ENCODE peak calls at places on chromosomes 4 and X, in nine cellular contexts. M, N, I, P, S, B, Z, X and C are unnamed samples.

GRCh38 chr4:127364397-127364796 is 268.4 kb upstream of the INTU start:
- DNase-seq in M (no peak), P (no peak), X (no peak), I (no peak), S (no peak), B (no peak), N (no peak), Z (no peak), C (peak)

GRCh38 chr4:85701881-85702321 is 227.0 kb downstream of the ARHGAP24 start:
- DNase-seq in M (no peak), I (no peak), X (no peak), B (no peak), P (no peak), Z (no peak), S (no peak), N (no peak), C (no peak)

GRCh38 chr4:155759372-155760252 is 791 bp downstream of the GUCY1B1 start:
- DNase-seq in I (no peak), M (no peak), N (no peak), X (no peak), S (peak), Z (no peak), B (peak), P (no peak), C (peak)

GRCh38 chr4:16896871-16897270 is 1.6 kb downstream of the LDB2 start:
- DNase-seq in N (no peak), S (no peak), X (no peak), P (no peak), I (peak), Z (no peak), B (no peak), M (no peak), C (no peak)

GRCh38 chr4:26088433-26088928 is 174.5 kb downstream of the SMIM20 start:
- DNase-seq in S (no peak), Z (no peak), M (peak), N (no peak), X (peak), I (peak), B (peak), P (no peak), C (peak)

GRCh38 chr4:73419106-73420038 is 15.3 kb downstream of the ALB start:
- DNase-seq in N (no peak), Z (no peak), I (no peak), X (no peak), S (no peak), M (no peak), B (no peak), P (no peak), C (no peak)

GRCh38 chrX:151698485-151698884 is 3.2 kb downstream of the PRRG3 start:
- DNase-seq in I (no peak), B (no peak), S (no peak), X (no peak), Z (no peak), M (no peak), N (no peak), P (no peak), C (no peak)

GRCh38 chr4:15836362-15836761 is 58.2 kb downstream of the CD38 start:
- DNase-seq in N (no peak), I (no peak), X (no peak), M (peak), S (no peak), B (no peak), P (no peak), Z (peak), C (peak)

GRCh38 chr4:96073446-96073845 is 233.6 kb downstream of the PDHA2 start:
- DNase-seq in I (no peak), N (no peak), X (no peak), Z (no peak), B (no peak), P (no peak), M (no peak), S (no peak), C (no peak)

GRCh38 chr4:148312996-148313490 is 129.2 kb downstream of the NR3C2 start:
- DNase-seq in I (no peak), X (no peak), M (no peak), P (no peak), B (no peak), Z (no peak), S (no peak), N (no peak), C (no peak)

GRCh38 chrX:115642895-115643530 is 82.0 kb downstream of the PLS3 start:
- DNase-seq in B (peak), S (peak), N (no peak), I (peak), Z (peak), P (no peak), X (peak), M (peak), C (peak)

GRCh38 chr4:150501983-150502382 is 80.0 kb upstream of the MAB21L2 start:
- DNase-seq in B (no peak), Z (no peak), M (no peak), S (no peak), N (no peak), I (no peak), X (no peak), P (no peak), C (no peak)

GRCh38 chrX:72009731-72010130 is 99.1 kb downstream of the NHSL2 start:
- DNase-seq in N (no peak), X (no peak), M (no peak), P (no peak), Z (no peak), B (no peak), I (no peak), S (no peak), C (no peak)

GRCh38 chr4:177308125-177308524 is 1.5 kb upstream of the NEIL3 start:
- DNase-seq in N (no peak), M (no peak), P (no peak), B (no peak), S (no peak), X (no peak), Z (no peak), I (peak), C (no peak)

GRCh38 chr4:7649741-7650531 is 215.2 kb upstream of the PSAPL1 start:
- DNase-seq in S (no peak), Z (peak), P (peak), N (peak), X (peak), I (peak), B (peak), M (peak), C (no peak)

GRCh38 chrX:11242704-11243103 is 50.5 kb upstream of the AMELX start:
- DNase-seq in X (no peak), B (no peak), Z (peak), S (no peak), I (no peak), N (no peak), M (no peak), P (no peak), C (no peak)

GRCh38 chr4:173211838-173212237 is 43.2 kb downstream of the GALNT7 start:
- DNase-seq in P (no peak), N (no peak), B (no peak), Z (peak), S (no peak), X (no peak), M (peak), I (peak), C (no peak)

GRCh38 chr4:38290360-38290759 is 330.2 kb downstream of the PTTG2 start:
- DNase-seq in N (no peak), M (no peak), X (no peak), B (no peak), I (no peak), Z (no peak), P (no peak), S (no peak), C (no peak)

GRCh38 chr4:95267081-95267480 is 281.7 kb downstream of the UNC5C start:
- DNase-seq in I (no peak), N (no peak), Z (peak), P (no peak), S (no peak), B (no peak), M (no peak), X (no peak), C (peak)

GRCh38 chrX:115460565-115460888 is 100.4 kb upstream of the PLS3 start:
- DNase-seq in N (no peak), S (no peak), P (no peak), M (no peak), I (no peak), X (no peak), Z (no peak), B (no peak), C (no peak)

GRCh38 chr4:3643518-3644433 is 111.6 kb upstream of the LRPAP1 start:
- DNase-seq in Z (no peak), S (no peak), P (no peak), N (no peak), X (no peak), B (no peak), M (no peak), I (no peak), C (no peak)

GRCh38 chrX:9873952-9874351 is 87.7 kb downstream of the SHROOM2 start:
- DNase-seq in M (peak), X (peak), Z (peak), N (peak), P (no peak), S (no peak), B (peak), I (peak), C (peak)

GRCh38 chr4:121960801-121961200 is 8.9 kb upstream of the TRPC3 start:
- DNase-seq in X (no peak), I (no peak), Z (no peak), B (no peak), P (no peak), N (no peak), M (no peak), S (no peak), C (no peak)

GRCh38 chr4:119037709-119038463 is 97.7 kb upstream of the MYOZ2 start:
- DNase-seq in S (no peak), X (no peak), I (no peak), B (peak), Z (no peak), M (no peak), N (no peak), P (no peak), C (no peak)

GRCh38 chr4:157172011-157172410 is 48.5 kb upstream of the GRIA2 start:
- DNase-seq in B (no peak), S (no peak), N (no peak), I (no peak), Z (no peak), M (no peak), P (no peak), X (no peak), C (no peak)

GRCh38 chr4:1644906-1645657 is 39.0 kb downstream of the FAM53A start:
- DNase-seq in B (no peak), I (no peak), X (no peak), S (peak), Z (no peak), P (no peak), N (no peak), M (no peak), C (no peak)

GRCh38 chr4:139454111-139454600 is at the start of gene RAB33B:
- DNase-seq in B (peak), Z (peak), I (peak), N (no peak), S (no peak), X (no peak), P (no peak), M (no peak), C (no peak)

GRCh38 chrX:24862343-24862742 is 153.4 kb downstream of the ARX start:
- DNase-seq in X (no peak), Z (no peak), S (no peak), P (no peak), N (no peak), I (peak), B (no peak), M (no peak), C (no peak)

GRCh38 chrX:155148724-155149537 is 67.3 kb upstream of the VBP1 start:
- DNase-seq in M (peak), Z (peak), X (peak), S (peak), B (peak), P (no peak), I (no peak), N (peak), C (peak)

GRCh38 chr4:147815741-147816140 is 83.9 kb downstream of the ARHGAP10 start:
- DNase-seq in X (no peak), Z (no peak), I (no peak), M (no peak), B (no peak), N (no peak), S (no peak), P (no peak), C (no peak)

GRCh38 chr4:101346312-101346561 is 1.1 kb downstream of the PPP3CA start:
- DNase-seq in B (peak), I (no peak), N (no peak), P (peak), Z (peak), X (no peak), S (no peak), M (no peak), C (no peak)

GRCh38 chr4:102760645-102761477 is at the start of gene MANBA:
- DNase-seq in N (peak), Z (peak), B (peak), S (peak), P (peak), I (peak), X (peak), M (peak), C (peak)

GRCh38 chrX:104270212-104270611 is 15.5 kb upstream of the ESX1 start:
- DNase-seq in I (no peak), M (no peak), B (no peak), N (no peak), Z (no peak), X (no peak), P (no peak), S (peak), C (no peak)

GRCh38 chr4:142091085-142091513 is 454.7 kb downstream of the IL15 start:
- DNase-seq in Z (no peak), B (no peak), M (no peak), P (no peak), N (no peak), I (no peak), X (no peak), S (no peak), C (no peak)

GRCh38 chrX:153514259-153514658 is 3.2 kb upstream of the ATP2B3 start:
- DNase-seq in X (no peak), N (no peak), I (no peak), P (no peak), Z (no peak), M (no peak), B (no peak), S (no peak), C (no peak)

GRCh38 chr4:86554641-86555040 is 39.5 kb upstream of the PTPN13 start:
- DNase-seq in P (no peak), M (no peak), S (no peak), I (peak), X (no peak), Z (no peak), B (no peak), N (no peak), C (no peak)

GRCh38 chrX:108072746-108073145 is 18.6 kb downstream of the PSMD10 start:
- DNase-seq in B (no peak), S (no peak), I (peak), P (no peak), N (no peak), M (no peak), Z (no peak), X (no peak), C (no peak)